ENCODE peak calls at places on chromosomes 16 and 17, in six cellular contexts. Z is uterus, N is Peyer's patch, X is stomach, O is cardiac muscle cell, J is ascending aorta. S is an unnamed sample. For H3K9me3, the result is how much of the 10 kb centered on the place peaks cover.

GRCh38 chr17:45121055-45121454 is 11.3 kb downstream of the PLCD3 start:
- DNase-seq in Z (no peak), N (no peak), X (no peak), O (no peak), J (no peak), S (no peak)

GRCh38 chr16:6861136-6861535 is 471.5 kb upstream of the RBFOX1 start:
- DNase-seq in Z (no peak), N (no peak), X (no peak), O (no peak), J (no peak), S (no peak)

GRCh38 chr16:27083861-27084261 is 17.1 kb downstream of the C16orf82 start:
- DNase-seq in Z (no peak), N (no peak), X (no peak), O (peak), J (no peak), S (no peak)

GRCh38 chr16:75801307-75801706 is 75.0 kb upstream of the CPHXL start:
- DNase-seq in Z (no peak), N (no peak), X (no peak), O (no peak), J (no peak), S (no peak)

GRCh38 chr16:87661561-87661960 is 59.3 kb downstream of the JPH3 start:
- DNase-seq in Z (no peak), N (peak), X (no peak), O (peak), J (no peak), S (peak)

GRCh38 chr17:17416400-17417360 is 60.1 kb upstream of the MED9 start:
- DNase-seq in Z (no peak), N (no peak), X (peak), O (no peak), J (no peak), S (no peak)

GRCh38 chr17:34235389-34236028 is 19.6 kb upstream of the CCL2 start:
- DNase-seq in Z (peak), N (no peak), X (peak), O (peak), J (no peak), S (peak)

GRCh38 chr16:58456193-58456592 is 43.8 kb upstream of the NDRG4 start:
- DNase-seq in Z (no peak), N (no peak), X (no peak), O (no peak), J (no peak), S (no peak)

GRCh38 chr16:55668337-55669281 is 12.8 kb downstream of the SLC6A2 start:
- DNase-seq in Z (no peak), N (no peak), X (no peak), O (no peak), J (no peak), S (peak)

GRCh38 chr17:48718781-48719641 is 3.3 kb downstream of the PRAC1 start:
- DNase-seq in Z (no peak), N (no peak), X (no peak), O (peak), J (no peak), S (no peak)

GRCh38 chr17:74605361-74605760 is 13.3 kb upstream of the CD300LD start:
- DNase-seq in Z (peak), N (no peak), X (no peak), O (no peak), J (peak), S (peak)

GRCh38 chr16:81975637-81976036 is 35.6 kb downstream of the SDR42E1 start:
- DNase-seq in Z (no peak), N (no peak), X (no peak), O (no peak), J (no peak), S (no peak)

GRCh38 chr16:47358816-47359215 is 102.0 kb downstream of the ITFG1 start:
- DNase-seq in Z (no peak), N (no peak), X (no peak), O (no peak), J (no peak), S (no peak)

GRCh38 chr17:1454541-1454940 is 1.5 kb downstream of the CRK start:
- DNase-seq in Z (no peak), N (no peak), X (no peak), O (no peak), J (no peak), S (no peak)

GRCh38 chr17:81428121-81428515 is 32.9 kb downstream of the BAHCC1 start:
- DNase-seq in Z (no peak), N (no peak), X (peak), O (no peak), J (peak), S (peak)

GRCh38 chr16:71853413-71853812 is 7.6 kb downstream of the ATXN1L start:
- DNase-seq in Z (no peak), N (peak), X (no peak), O (no peak), J (no peak), S (no peak)

GRCh38 chr16:30559690-30560089 is 1.5 kb upstream of the ZNF764 start:
- DNase-seq in Z (no peak), N (no peak), X (no peak), O (no peak), J (no peak), S (no peak)

GRCh38 chr16:30557950-30558788 is at the start of gene ZNF764:
- DNase-seq in Z (peak), N (peak), X (peak), O (peak), J (peak), S (peak)

GRCh38 chr16:30558789-30559377 is 709 bp upstream of the ZNF764 start:
- DNase-seq in Z (no peak), N (no peak), X (no peak), O (no peak), J (no peak), S (peak)

GRCh38 chr16:30562021-30562420 is 3.8 kb upstream of the ZNF764 start:
- DNase-seq in Z (no peak), N (no peak), X (no peak), O (no peak), J (no peak), S (no peak)

DNA sequence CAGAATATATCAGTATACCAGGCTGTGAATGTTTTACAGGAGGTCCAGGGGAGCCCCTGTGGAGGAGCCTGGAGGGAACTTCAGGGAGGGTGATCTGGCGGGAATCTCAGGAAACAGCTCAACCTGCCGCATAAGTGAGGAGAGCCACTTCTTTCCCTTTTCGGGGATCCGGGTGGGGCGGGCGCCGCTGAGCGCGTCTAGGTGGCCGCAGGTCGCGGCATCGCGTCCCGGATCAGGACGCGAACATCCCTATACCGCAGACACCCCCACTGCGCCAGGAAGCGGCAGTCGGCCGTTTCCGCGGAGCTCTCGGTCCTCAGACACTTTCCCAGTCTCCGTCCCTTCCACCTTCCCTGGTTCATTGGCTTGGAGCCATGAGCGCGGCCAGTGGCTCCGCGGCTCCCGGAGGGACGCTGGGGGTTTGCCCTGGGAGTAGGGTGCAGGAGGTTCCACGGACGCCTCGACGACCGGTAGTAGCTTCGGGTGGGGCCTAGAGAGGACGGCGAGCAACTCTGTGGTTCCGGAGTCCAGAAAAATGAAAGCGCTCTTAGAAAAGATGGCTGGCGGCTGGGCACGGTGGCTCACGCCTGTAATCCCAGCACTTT is 3.1 kb upstream of the ZNF764 start:
- DNase-seq in Z (peak), N (peak), X (peak), O (no peak), J (no peak), S (peak)
- H3K27ac ChIP-seq in Z (peak), N (peak), X (peak), O (no peak), J (no peak), S (peak)

DNA sequence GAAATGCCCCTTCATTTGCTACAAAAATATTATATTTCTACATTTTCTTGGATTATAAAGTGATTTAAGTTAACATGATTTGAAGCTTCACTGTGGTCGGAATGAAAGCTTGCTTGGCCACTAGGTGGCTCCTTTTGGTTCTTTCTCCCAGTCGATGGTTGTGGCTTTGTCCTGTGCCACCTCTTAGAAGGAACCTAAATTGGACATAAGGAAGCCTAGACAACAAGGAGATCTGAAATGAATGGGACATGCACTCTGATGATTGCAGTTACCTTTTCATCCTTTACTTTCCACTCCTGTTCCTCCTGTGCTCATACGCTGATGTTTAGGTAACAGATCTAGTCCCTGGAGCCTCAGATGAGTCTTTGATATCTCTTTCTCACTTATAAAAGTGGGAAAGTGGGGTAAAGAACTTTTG is 39.2 kb downstream of the FTO start:
- DNase-seq in Z (no peak), N (no peak), X (no peak), O (no peak), J (no peak), S (no peak)
- TF ChIP-seq CTCF in Z (peak), N (peak), X (no peak), O (peak), J (peak), S (peak)

GRCh38 chr16:16158082-16158658 is 65.1 kb downstream of the ABCC6 start:
- DNase-seq in Z (no peak), N (no peak), X (no peak), O (no peak), J (no peak), S (no peak)
- H3K9me3 ChIP-seq in Z (under half), N (under half), X (under half), O (under half), J (under half), S (under half)

DNA sequence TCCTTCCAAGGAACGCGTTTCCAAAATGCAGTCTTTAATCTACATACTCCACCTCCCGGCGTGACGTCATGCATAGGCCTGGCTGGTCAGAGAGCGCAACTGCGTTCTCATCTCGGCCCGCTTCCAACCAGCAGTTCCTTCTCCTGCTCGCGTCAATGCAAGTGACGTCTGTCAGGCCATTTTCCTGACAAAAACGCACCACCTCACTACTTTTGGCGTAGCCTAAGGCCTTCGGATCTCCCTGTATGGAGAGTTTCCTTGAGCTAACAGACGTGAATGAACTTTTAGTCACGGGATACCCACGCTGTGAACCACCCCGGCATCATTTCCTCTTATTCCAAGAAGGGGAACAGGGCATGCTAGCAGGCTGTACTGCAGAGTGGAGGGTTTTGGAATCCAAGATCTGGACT is 25.0 kb downstream of the TEX14 start:
- DNase-seq in Z (peak), N (peak), X (peak), O (no peak), J (peak), S (peak)
- H3K27ac ChIP-seq in Z (no peak), N (peak), X (peak), O (no peak), J (no peak), S (no peak)

GRCh38 chr16:28830531-28830930 is 7.7 kb downstream of the ATXN2L start:
- DNase-seq in Z (no peak), N (no peak), X (no peak), O (no peak), J (no peak), S (no peak)
- TF ChIP-seq CTCF in Z (no peak), N (no peak), X (no peak), O (no peak), J (no peak), S (no peak)

DNA sequence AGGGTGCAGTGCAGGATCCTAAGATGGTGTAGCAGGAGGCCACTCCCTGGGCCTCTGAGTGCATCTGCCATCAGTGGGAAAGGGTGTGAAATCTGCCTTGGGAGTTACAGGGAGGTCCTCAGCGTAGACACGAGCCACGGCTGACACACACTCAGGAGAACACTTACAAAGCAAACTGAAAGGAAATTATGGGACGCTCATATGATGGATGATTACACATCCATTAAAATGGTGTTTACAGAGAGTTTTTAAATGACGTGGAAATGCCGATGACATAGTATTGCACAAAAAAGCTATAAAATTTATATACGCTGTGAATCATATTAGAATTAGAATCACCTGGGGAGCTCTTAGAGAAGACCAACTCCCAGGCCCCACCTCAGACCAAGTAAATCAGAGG is 175.2 kb downstream of the CCDC182 start:
- DNase-seq in Z (no peak), N (no peak), X (no peak), O (no peak), J (no peak), S (no peak)
- H3K9me3 ChIP-seq in Z (under half), N (under half), X (under half), O (under half), J (under half), S (under half)

GRCh38 chr16:83338941-83339340 is 468.8 kb upstream of the HSBP1 start:
- DNase-seq in Z (no peak), N (no peak), X (no peak), O (no peak), J (no peak), S (no peak)
- H3K27ac ChIP-seq in Z (no peak), N (no peak), X (no peak), O (no peak), J (no peak), S (no peak)

GRCh38 chr16:1216296-1216619 is 8.8 kb downstream of the TPSG1 start:
- DNase-seq in Z (no peak), N (no peak), X (no peak), O (no peak), J (no peak), S (no peak)
- TF ChIP-seq CTCF in Z (no peak), N (no peak), X (no peak), O (no peak), J (no peak), S (no peak)

S was measured in psoas muscle.